ENCODE peak calls at places on chromosomes 2 and 18, in nine cellular contexts. One of them, this sample, is unnamed.
A peak's percentile ranks its signal among the peaks of the same experiment; 100 is the strongest.

GRCh38 chr2:29440921-29441623 is 325.9 kb downstream of the CLIP4 start:
- DNase-seq in mammary epithelial cell: no peak
- DNase-seq in endothelial cell of umbilical vein: no peak
- DNase-seq in HCT116: no peak
- DNase-seq in H9: no peak
- DNase-seq in GM23248: no peak
- DNase-seq in IMR-90: no peak
- DNase-seq in mesenchymal stem cell: no peak
- DNase-seq in GM23338: no peak
- DNase-seq in this sample: no peak

GRCh38 chr2:148645925-148646559 is 1.5 kb downstream of the EPC2 start:
- DNase-seq in HCT116: peak; percentile 75
- DNase-seq in GM23338: peak; percentile 63
- DNase-seq in mesenchymal stem cell: peak; percentile 98
- DNase-seq in mammary epithelial cell: peak; percentile 89
- DNase-seq in endothelial cell of umbilical vein: peak; percentile 87
- DNase-seq in IMR-90: peak; percentile 92
- DNase-seq in GM23248: peak; percentile 93
- DNase-seq in H9: no peak
- DNase-seq in this sample: peak; percentile 85

GRCh38 chr2:191540681-191541080 is 137.3 kb upstream of the NABP1 start:
- DNase-seq in mammary epithelial cell: no peak
- DNase-seq in endothelial cell of umbilical vein: no peak
- DNase-seq in mesenchymal stem cell: no peak
- DNase-seq in H9: no peak
- DNase-seq in GM23338: no peak
- DNase-seq in IMR-90: no peak
- DNase-seq in GM23248: no peak
- DNase-seq in HCT116: no peak
- DNase-seq in this sample: no peak

GRCh38 chr2:17148298-17149228 is 369.7 kb downstream of the RAD51AP2 start:
- DNase-seq in IMR-90: no peak
- DNase-seq in mammary epithelial cell: peak; percentile 15
- DNase-seq in GM23248: peak; percentile 36
- DNase-seq in H9: peak; percentile 55
- DNase-seq in HCT116: peak; percentile 8
- DNase-seq in endothelial cell of umbilical vein: no peak
- DNase-seq in GM23338: peak; percentile 72
- DNase-seq in mesenchymal stem cell: peak; percentile 48
- DNase-seq in this sample: no peak

GRCh38 chr18:24003903-24004640 is 10.5 kb upstream of the TTC39C start:
- DNase-seq in H9: no peak
- DNase-seq in endothelial cell of umbilical vein: no peak
- DNase-seq in mesenchymal stem cell: no peak
- DNase-seq in GM23248: peak; percentile 22
- DNase-seq in IMR-90: peak; percentile 63
- DNase-seq in GM23338: no peak
- DNase-seq in mammary epithelial cell: no peak
- DNase-seq in HCT116: no peak
- DNase-seq in this sample: no peak

GRCh38 chr18:34357944-34358580 is 133.3 kb upstream of the NOL4 start:
- DNase-seq in HCT116: no peak
- DNase-seq in H9: no peak
- DNase-seq in endothelial cell of umbilical vein: no peak
- DNase-seq in mammary epithelial cell: peak; percentile 14
- DNase-seq in IMR-90: no peak
- DNase-seq in GM23338: no peak
- DNase-seq in mesenchymal stem cell: no peak
- DNase-seq in GM23248: no peak
- DNase-seq in this sample: no peak

GRCh38 chr18:3332376-3332775 is 70.4 kb downstream of the MYL12B start:
- DNase-seq in GM23248: peak; percentile 26
- DNase-seq in endothelial cell of umbilical vein: no peak
- DNase-seq in H9: no peak
- DNase-seq in mesenchymal stem cell: no peak
- DNase-seq in HCT116: no peak
- DNase-seq in mammary epithelial cell: no peak
- DNase-seq in GM23338: no peak
- DNase-seq in IMR-90: peak; percentile 16
- DNase-seq in this sample: no peak

GRCh38 chr2:120599064-120599463 is 136.6 kb upstream of the GLI2 start:
- DNase-seq in mesenchymal stem cell: no peak
- DNase-seq in GM23338: no peak
- DNase-seq in endothelial cell of umbilical vein: no peak
- DNase-seq in mammary epithelial cell: no peak
- DNase-seq in H9: no peak
- DNase-seq in HCT116: no peak
- DNase-seq in GM23248: no peak
- DNase-seq in IMR-90: no peak
- DNase-seq in this sample: no peak

GRCh38 chr2:206160124-206160806 is 570 bp downstream of the EEF1B2 start:
- DNase-seq in GM23338: no peak
- DNase-seq in HCT116: no peak
- DNase-seq in endothelial cell of umbilical vein: peak; percentile 63
- DNase-seq in mammary epithelial cell: no peak
- DNase-seq in H9: no peak
- DNase-seq in GM23248: peak; percentile 80
- DNase-seq in mesenchymal stem cell: no peak
- DNase-seq in IMR-90: peak; percentile 38
- DNase-seq in this sample: no peak

GRCh38 chr2:176071330-176072291 is 12.2 kb downstream of the EVX2 start:
- DNase-seq in IMR-90: no peak
- DNase-seq in GM23338: peak; percentile 39
- DNase-seq in mammary epithelial cell: no peak
- DNase-seq in mesenchymal stem cell: no peak
- DNase-seq in endothelial cell of umbilical vein: no peak
- DNase-seq in H9: peak; percentile 30
- DNase-seq in HCT116: no peak
- DNase-seq in GM23248: no peak
- DNase-seq in this sample: no peak

GRCh38 chr18:13710460-13710859 is 15.9 kb downstream of the FAM210A start:
- DNase-seq in H9: no peak
- DNase-seq in GM23338: no peak
- DNase-seq in mammary epithelial cell: peak; percentile 99
- DNase-seq in mesenchymal stem cell: peak; percentile 7
- DNase-seq in endothelial cell of umbilical vein: no peak
- DNase-seq in IMR-90: peak; percentile 22
- DNase-seq in GM23248: peak; percentile 18
- DNase-seq in HCT116: peak; percentile 87
- DNase-seq in this sample: peak; percentile 85

GRCh38 chr2:43142921-43143438 is 83.4 kb downstream of the ZFP36L2 start:
- DNase-seq in endothelial cell of umbilical vein: no peak
- DNase-seq in HCT116: peak; percentile 42
- DNase-seq in GM23248: peak; percentile 28
- DNase-seq in IMR-90: no peak
- DNase-seq in mesenchymal stem cell: peak; percentile 12
- DNase-seq in mammary epithelial cell: no peak
- DNase-seq in GM23338: no peak
- DNase-seq in H9: no peak
- DNase-seq in this sample: no peak

GRCh38 chr2:113977060-113977659 is 87.3 kb downstream of the ACTR3 start:
- DNase-seq in GM23248: no peak
- DNase-seq in mammary epithelial cell: peak; percentile 6
- DNase-seq in endothelial cell of umbilical vein: no peak
- DNase-seq in HCT116: no peak
- DNase-seq in IMR-90: peak; percentile 27
- DNase-seq in mesenchymal stem cell: peak; percentile 23
- DNase-seq in GM23338: no peak
- DNase-seq in H9: no peak
- DNase-seq in this sample: no peak

GRCh38 chr18:77262655-77263470 is 13.2 kb downstream of the GALR1 start:
- DNase-seq in GM23248: no peak
- DNase-seq in mammary epithelial cell: no peak
- DNase-seq in GM23338: no peak
- DNase-seq in endothelial cell of umbilical vein: no peak
- DNase-seq in H9: no peak
- DNase-seq in mesenchymal stem cell: no peak
- DNase-seq in IMR-90: no peak
- DNase-seq in HCT116: no peak
- DNase-seq in this sample: peak; percentile 77

GRCh38 chr2:241617431-241618154 is 19.4 kb downstream of the THAP4 start:
- DNase-seq in H9: peak; percentile 50
- DNase-seq in HCT116: no peak
- DNase-seq in IMR-90: no peak
- DNase-seq in mesenchymal stem cell: no peak
- DNase-seq in GM23338: peak; percentile 91
- DNase-seq in mammary epithelial cell: no peak
- DNase-seq in GM23248: no peak
- DNase-seq in endothelial cell of umbilical vein: peak; percentile 41
- DNase-seq in this sample: no peak

GRCh38 chr2:126370208-126370607 is 285.8 kb upstream of the GYPC start:
- DNase-seq in HCT116: no peak
- DNase-seq in mammary epithelial cell: no peak
- DNase-seq in IMR-90: no peak
- DNase-seq in mesenchymal stem cell: peak; percentile 56
- DNase-seq in endothelial cell of umbilical vein: no peak
- DNase-seq in GM23248: no peak
- DNase-seq in GM23338: no peak
- DNase-seq in H9: no peak
- DNase-seq in this sample: no peak

GRCh38 chr18:72613589-72613988 is 69.4 kb upstream of the CBLN2 start:
- DNase-seq in mammary epithelial cell: no peak
- DNase-seq in HCT116: no peak
- DNase-seq in IMR-90: no peak
- DNase-seq in GM23248: no peak
- DNase-seq in endothelial cell of umbilical vein: no peak
- DNase-seq in mesenchymal stem cell: no peak
- DNase-seq in GM23338: no peak
- DNase-seq in H9: no peak
- DNase-seq in this sample: peak; percentile 74
- H2AFZ ChIP-seq in mammary epithelial cell: no peak overlapping the region
- H2AFZ ChIP-seq in HCT116: no peak overlapping the region
- H2AFZ ChIP-seq in IMR-90: no peak overlapping the region
- H2AFZ ChIP-seq in GM23248: no peak overlapping the region
- H2AFZ ChIP-seq in endothelial cell of umbilical vein: no peak overlapping the region
- H2AFZ ChIP-seq in mesenchymal stem cell: no peak overlapping the region
- H2AFZ ChIP-seq in GM23338: no peak overlapping the region
- H2AFZ ChIP-seq in H9: no peak overlapping the region
- H2AFZ ChIP-seq in this sample: peak overlapping the region; percentile 60

GRCh38 chr2:49153231-49153630 is 1.1 kb downstream of the FSHR start:
- DNase-seq in GM23248: no peak
- DNase-seq in mesenchymal stem cell: no peak
- DNase-seq in mammary epithelial cell: no peak
- DNase-seq in GM23338: no peak
- DNase-seq in endothelial cell of umbilical vein: no peak
- DNase-seq in HCT116: no peak
- DNase-seq in H9: no peak
- DNase-seq in IMR-90: no peak
- DNase-seq in this sample: no peak
- H2AFZ ChIP-seq in GM23248: no peak overlapping the region
- H2AFZ ChIP-seq in mesenchymal stem cell: no peak overlapping the region
- H2AFZ ChIP-seq in mammary epithelial cell: no peak overlapping the region
- H2AFZ ChIP-seq in GM23338: peak overlapping the region; percentile 63
- H2AFZ ChIP-seq in endothelial cell of umbilical vein: no peak overlapping the region
- H2AFZ ChIP-seq in HCT116: no peak overlapping the region
- H2AFZ ChIP-seq in H9: no peak overlapping the region
- H2AFZ ChIP-seq in IMR-90: no peak overlapping the region
- H2AFZ ChIP-seq in this sample: no peak overlapping the region

GRCh38 chr2:24521975-24522639 is 31.1 kb downstream of the NCOA1 start:
- DNase-seq in mammary epithelial cell: peak; percentile 3
- DNase-seq in GM23248: no peak
- DNase-seq in IMR-90: no peak
- DNase-seq in GM23338: no peak
- DNase-seq in endothelial cell of umbilical vein: no peak
- DNase-seq in HCT116: no peak
- DNase-seq in mesenchymal stem cell: no peak
- DNase-seq in H9: no peak
- DNase-seq in this sample: no peak
- H2AFZ ChIP-seq in mammary epithelial cell: no peak overlapping the region
- H2AFZ ChIP-seq in GM23248: no peak overlapping the region
- H2AFZ ChIP-seq in IMR-90: no peak overlapping the region
- H2AFZ ChIP-seq in GM23338: no peak overlapping the region
- H2AFZ ChIP-seq in endothelial cell of umbilical vein: no peak overlapping the region
- H2AFZ ChIP-seq in HCT116: no peak overlapping the region
- H2AFZ ChIP-seq in mesenchymal stem cell: no peak overlapping the region
- H2AFZ ChIP-seq in H9: no peak overlapping the region
- H2AFZ ChIP-seq in this sample: no peak overlapping the region

GRCh38 chr2:150917956-150918713 is 343.5 kb downstream of the RBM43 start:
- DNase-seq in GM23248: no peak
- DNase-seq in H9: no peak
- DNase-seq in endothelial cell of umbilical vein: no peak
- DNase-seq in HCT116: no peak
- DNase-seq in GM23338: no peak
- DNase-seq in mammary epithelial cell: no peak
- DNase-seq in IMR-90: no peak
- DNase-seq in mesenchymal stem cell: no peak
- DNase-seq in this sample: no peak
- H2AFZ ChIP-seq in GM23248: no peak overlapping the region
- H2AFZ ChIP-seq in H9: no peak overlapping the region
- H2AFZ ChIP-seq in endothelial cell of umbilical vein: no peak overlapping the region
- H2AFZ ChIP-seq in HCT116: no peak overlapping the region
- H2AFZ ChIP-seq in GM23338: no peak overlapping the region
- H2AFZ ChIP-seq in mammary epithelial cell: no peak overlapping the region
- H2AFZ ChIP-seq in IMR-90: no peak overlapping the region
- H2AFZ ChIP-seq in mesenchymal stem cell: no peak overlapping the region
- H2AFZ ChIP-seq in this sample: no peak overlapping the region